ENCODE peak calls at places on chromosomes 3 and 15, in seven cellular contexts. One of them, this sample, is unnamed. For H3K4me1, the result is how much of the 10 kb centered on the place peaks cover.

GRCh38 chr15:32956006-32956405 is 238.2 kb downstream of the GREM1 start:
- DNase-seq in right cardiac atrium: no peak
- DNase-seq in lower lobe of right lung: no peak
- DNase-seq in mesendoderm: peak
- DNase-seq in left lung: no peak
- DNase-seq in iPS DF 6.9: peak
- DNase-seq in CD8-positive, alpha-beta T cell: no peak
- DNase-seq in this sample: peak

GRCh38 chr3:41907330-41908073 is 54.4 kb downstream of the ULK4 start:
- DNase-seq in right cardiac atrium: no peak
- DNase-seq in lower lobe of right lung: no peak
- DNase-seq in mesendoderm: no peak
- DNase-seq in left lung: no peak
- DNase-seq in iPS DF 6.9: no peak
- DNase-seq in CD8-positive, alpha-beta T cell: no peak
- DNase-seq in this sample: no peak

GRCh38 chr3:132174500-132174899 is 139.7 kb upstream of the CPNE4 start:
- DNase-seq in right cardiac atrium: no peak
- DNase-seq in lower lobe of right lung: no peak
- DNase-seq in mesendoderm: no peak
- DNase-seq in left lung: no peak
- DNase-seq in iPS DF 6.9: no peak
- DNase-seq in CD8-positive, alpha-beta T cell: no peak
- DNase-seq in this sample: no peak

GRCh38 chr3:46127503-46127902 is 80.6 kb downstream of the CCR1 start:
- DNase-seq in right cardiac atrium: no peak
- DNase-seq in lower lobe of right lung: no peak
- DNase-seq in mesendoderm: peak
- DNase-seq in left lung: no peak
- DNase-seq in iPS DF 6.9: no peak
- DNase-seq in CD8-positive, alpha-beta T cell: no peak
- DNase-seq in this sample: no peak

GRCh38 chr3:69320867-69321266 is 65.0 kb downstream of the FRMD4B start:
- DNase-seq in right cardiac atrium: peak
- DNase-seq in lower lobe of right lung: no peak
- DNase-seq in mesendoderm: no peak
- DNase-seq in left lung: no peak
- DNase-seq in iPS DF 6.9: no peak
- DNase-seq in CD8-positive, alpha-beta T cell: no peak
- DNase-seq in this sample: no peak

GRCh38 chr15:99708563-99708962 is 24.7 kb downstream of the LYSMD4 start:
- DNase-seq in right cardiac atrium: peak
- DNase-seq in lower lobe of right lung: peak
- DNase-seq in mesendoderm: peak
- DNase-seq in left lung: peak
- DNase-seq in iPS DF 6.9: no peak
- DNase-seq in CD8-positive, alpha-beta T cell: no peak
- DNase-seq in this sample: no peak

GRCh38 chr3:113194747-113195400 is 16.5 kb upstream of the BOC start:
- DNase-seq in right cardiac atrium: no peak
- DNase-seq in lower lobe of right lung: no peak
- DNase-seq in mesendoderm: no peak
- DNase-seq in left lung: no peak
- DNase-seq in iPS DF 6.9: no peak
- DNase-seq in CD8-positive, alpha-beta T cell: no peak
- DNase-seq in this sample: no peak

GRCh38 chr15:67505675-67506572 is 15.0 kb upstream of the C15orf61 start:
- DNase-seq in right cardiac atrium: no peak
- DNase-seq in lower lobe of right lung: no peak
- DNase-seq in mesendoderm: no peak
- DNase-seq in left lung: no peak
- DNase-seq in iPS DF 6.9: no peak
- DNase-seq in CD8-positive, alpha-beta T cell: no peak
- DNase-seq in this sample: no peak

GRCh38 chr15:25710184-25710583 is 152.9 kb downstream of the ATP10A start:
- DNase-seq in right cardiac atrium: peak
- DNase-seq in lower lobe of right lung: peak
- DNase-seq in mesendoderm: peak
- DNase-seq in left lung: peak
- DNase-seq in iPS DF 6.9: no peak
- DNase-seq in CD8-positive, alpha-beta T cell: peak
- DNase-seq in this sample: peak

GRCh38 chr15:83653639-83654378 is at the start of gene ADAMTSL3:
- DNase-seq in right cardiac atrium: peak
- DNase-seq in lower lobe of right lung: peak
- DNase-seq in mesendoderm: peak
- DNase-seq in left lung: peak
- DNase-seq in iPS DF 6.9: peak
- DNase-seq in CD8-positive, alpha-beta T cell: no peak
- DNase-seq in this sample: peak

GRCh38 chr3:43796041-43796596 is 105.4 kb downstream of the ABHD5 start:
- DNase-seq in right cardiac atrium: no peak
- DNase-seq in lower lobe of right lung: no peak
- DNase-seq in mesendoderm: no peak
- DNase-seq in left lung: no peak
- DNase-seq in iPS DF 6.9: no peak
- DNase-seq in CD8-positive, alpha-beta T cell: no peak
- DNase-seq in this sample: no peak

GRCh38 chr3:58532794-58533220 is 4.2 kb downstream of the ACOX2 start:
- DNase-seq in right cardiac atrium: peak
- DNase-seq in lower lobe of right lung: peak
- DNase-seq in mesendoderm: peak
- DNase-seq in left lung: peak
- DNase-seq in iPS DF 6.9: peak
- DNase-seq in CD8-positive, alpha-beta T cell: peak
- DNase-seq in this sample: peak

GRCh38 chr3:141828487-141829284 is 47.8 kb upstream of the ATP1B3 start:
- DNase-seq in right cardiac atrium: peak
- DNase-seq in lower lobe of right lung: peak
- DNase-seq in mesendoderm: no peak
- DNase-seq in left lung: no peak
- DNase-seq in iPS DF 6.9: no peak
- DNase-seq in CD8-positive, alpha-beta T cell: no peak
- DNase-seq in this sample: no peak

GRCh38 chr3:11379238-11379823 is 107.1 kb downstream of the ATG7 start:
- DNase-seq in right cardiac atrium: no peak
- DNase-seq in lower lobe of right lung: no peak
- DNase-seq in mesendoderm: peak
- DNase-seq in left lung: no peak
- DNase-seq in iPS DF 6.9: no peak
- DNase-seq in CD8-positive, alpha-beta T cell: no peak
- DNase-seq in this sample: peak

GRCh38 chr3:172125053-172125452 is 85.7 kb downstream of the FNDC3B start:
- DNase-seq in right cardiac atrium: no peak
- DNase-seq in lower lobe of right lung: no peak
- DNase-seq in mesendoderm: peak
- DNase-seq in left lung: no peak
- DNase-seq in iPS DF 6.9: no peak
- DNase-seq in CD8-positive, alpha-beta T cell: no peak
- DNase-seq in this sample: no peak

GRCh38 chr3:179819379-179819778 is 166.5 kb downstream of the USP13 start:
- DNase-seq in right cardiac atrium: peak
- DNase-seq in lower lobe of right lung: no peak
- DNase-seq in mesendoderm: no peak
- DNase-seq in left lung: no peak
- DNase-seq in iPS DF 6.9: no peak
- DNase-seq in CD8-positive, alpha-beta T cell: no peak
- DNase-seq in this sample: no peak

GRCh38 chr15:40052604-40053003 is 13.6 kb upstream of the SRP14 start:
- DNase-seq in right cardiac atrium: no peak
- DNase-seq in lower lobe of right lung: no peak
- DNase-seq in mesendoderm: no peak
- DNase-seq in left lung: no peak
- DNase-seq in iPS DF 6.9: no peak
- DNase-seq in CD8-positive, alpha-beta T cell: no peak
- DNase-seq in this sample: no peak

GRCh38 chr15:92820233-92821021 is 79.7 kb upstream of the CHD2 start:
- DNase-seq in right cardiac atrium: peak
- DNase-seq in lower lobe of right lung: peak
- DNase-seq in mesendoderm: peak
- DNase-seq in left lung: peak
- DNase-seq in iPS DF 6.9: peak
- DNase-seq in CD8-positive, alpha-beta T cell: peak
- DNase-seq in this sample: peak

GRCh38 chr3:123444744-123445143 is 4.1 kb downstream of the ADCY5 start:
- DNase-seq in right cardiac atrium: no peak
- DNase-seq in lower lobe of right lung: no peak
- DNase-seq in mesendoderm: no peak
- DNase-seq in left lung: no peak
- DNase-seq in iPS DF 6.9: no peak
- DNase-seq in CD8-positive, alpha-beta T cell: no peak
- DNase-seq in this sample: no peak

GRCh38 chr3:179068779-179069530 is 2.7 kb downstream of the ZMAT3 start:
- DNase-seq in right cardiac atrium: no peak
- DNase-seq in lower lobe of right lung: no peak
- DNase-seq in mesendoderm: peak
- DNase-seq in left lung: no peak
- DNase-seq in iPS DF 6.9: no peak
- DNase-seq in CD8-positive, alpha-beta T cell: no peak
- DNase-seq in this sample: peak

GRCh38 chr3:128787256-128788253 is 61.6 kb downstream of the RAB7A start:
- DNase-seq in right cardiac atrium: no peak
- DNase-seq in lower lobe of right lung: no peak
- DNase-seq in mesendoderm: peak
- DNase-seq in left lung: no peak
- DNase-seq in iPS DF 6.9: no peak
- DNase-seq in CD8-positive, alpha-beta T cell: no peak
- DNase-seq in this sample: peak

GRCh38 chr15:31266712-31267111 is 59.9 kb upstream of the KLF13 start:
- DNase-seq in right cardiac atrium: no peak
- DNase-seq in lower lobe of right lung: no peak
- DNase-seq in mesendoderm: no peak
- DNase-seq in left lung: no peak
- DNase-seq in iPS DF 6.9: no peak
- DNase-seq in CD8-positive, alpha-beta T cell: no peak
- DNase-seq in this sample: peak

GRCh38 chr3:50671331-50671730 is 3.4 kb upstream of the DOCK3 start:
- DNase-seq in right cardiac atrium: no peak
- DNase-seq in lower lobe of right lung: no peak
- DNase-seq in mesendoderm: no peak
- DNase-seq in left lung: no peak
- DNase-seq in iPS DF 6.9: no peak
- DNase-seq in CD8-positive, alpha-beta T cell: no peak
- DNase-seq in this sample: peak

GRCh38 chr3:167102071-167102470 is 278.0 kb downstream of the ZBBX start:
- DNase-seq in right cardiac atrium: no peak
- DNase-seq in lower lobe of right lung: no peak
- DNase-seq in mesendoderm: peak
- DNase-seq in left lung: no peak
- DNase-seq in iPS DF 6.9: peak
- DNase-seq in CD8-positive, alpha-beta T cell: no peak
- DNase-seq in this sample: peak

DNA sequence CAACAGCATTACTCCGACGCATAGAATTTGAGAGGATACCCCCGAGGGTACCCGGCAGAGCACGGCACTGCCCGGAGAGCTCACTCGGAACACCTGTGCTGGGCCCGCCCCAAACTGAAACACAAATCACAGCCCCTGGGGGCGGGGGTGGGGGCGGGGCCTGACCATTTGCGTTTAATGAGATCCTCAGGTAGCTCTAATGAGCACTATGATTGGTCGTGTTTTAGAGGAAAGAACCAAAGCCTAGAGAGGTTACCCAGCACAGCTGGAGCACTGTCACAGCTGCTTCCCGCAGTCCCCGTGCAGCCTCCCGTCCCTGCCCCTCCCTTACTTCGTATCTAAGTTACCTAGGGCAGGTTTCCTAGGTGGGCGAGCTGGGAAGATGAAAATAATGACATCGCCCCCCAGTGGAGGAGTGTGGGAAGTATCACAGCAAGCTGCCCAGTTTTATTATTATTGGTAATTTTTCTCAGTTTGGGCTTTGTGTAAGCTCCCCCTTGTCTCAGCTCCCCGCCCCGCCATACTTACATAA is 187.1 kb downstream of the PDE8A start:
- DNase-seq in right cardiac atrium: no peak
- DNase-seq in lower lobe of right lung: peak
- DNase-seq in mesendoderm: peak
- DNase-seq in left lung: peak
- DNase-seq in iPS DF 6.9: peak
- DNase-seq in CD8-positive, alpha-beta T cell: peak
- DNase-seq in this sample: peak
- H3K4me3 ChIP-seq in right cardiac atrium: peak
- H3K4me3 ChIP-seq in lower lobe of right lung: peak
- H3K4me3 ChIP-seq in mesendoderm: no peak
- H3K4me3 ChIP-seq in left lung: peak
- H3K4me3 ChIP-seq in iPS DF 6.9: peak
- H3K4me3 ChIP-seq in CD8-positive, alpha-beta T cell: peak
- H3K4me3 ChIP-seq in this sample: peak

GRCh38 chr3:152260529-152260928 is 8.2 kb upstream of the MBNL1 start:
- DNase-seq in right cardiac atrium: no peak
- DNase-seq in lower lobe of right lung: no peak
- DNase-seq in mesendoderm: no peak
- DNase-seq in left lung: no peak
- DNase-seq in iPS DF 6.9: no peak
- DNase-seq in CD8-positive, alpha-beta T cell: no peak
- DNase-seq in this sample: no peak
- H3K4me1 ChIP-seq in right cardiac atrium: under half
- H3K4me1 ChIP-seq in lower lobe of right lung: under half
- H3K4me1 ChIP-seq in mesendoderm: under half
- H3K4me1 ChIP-seq in left lung: under half
- H3K4me1 ChIP-seq in iPS DF 6.9: under half
- H3K4me1 ChIP-seq in CD8-positive, alpha-beta T cell: half or more
- H3K4me1 ChIP-seq in this sample: under half

DNA sequence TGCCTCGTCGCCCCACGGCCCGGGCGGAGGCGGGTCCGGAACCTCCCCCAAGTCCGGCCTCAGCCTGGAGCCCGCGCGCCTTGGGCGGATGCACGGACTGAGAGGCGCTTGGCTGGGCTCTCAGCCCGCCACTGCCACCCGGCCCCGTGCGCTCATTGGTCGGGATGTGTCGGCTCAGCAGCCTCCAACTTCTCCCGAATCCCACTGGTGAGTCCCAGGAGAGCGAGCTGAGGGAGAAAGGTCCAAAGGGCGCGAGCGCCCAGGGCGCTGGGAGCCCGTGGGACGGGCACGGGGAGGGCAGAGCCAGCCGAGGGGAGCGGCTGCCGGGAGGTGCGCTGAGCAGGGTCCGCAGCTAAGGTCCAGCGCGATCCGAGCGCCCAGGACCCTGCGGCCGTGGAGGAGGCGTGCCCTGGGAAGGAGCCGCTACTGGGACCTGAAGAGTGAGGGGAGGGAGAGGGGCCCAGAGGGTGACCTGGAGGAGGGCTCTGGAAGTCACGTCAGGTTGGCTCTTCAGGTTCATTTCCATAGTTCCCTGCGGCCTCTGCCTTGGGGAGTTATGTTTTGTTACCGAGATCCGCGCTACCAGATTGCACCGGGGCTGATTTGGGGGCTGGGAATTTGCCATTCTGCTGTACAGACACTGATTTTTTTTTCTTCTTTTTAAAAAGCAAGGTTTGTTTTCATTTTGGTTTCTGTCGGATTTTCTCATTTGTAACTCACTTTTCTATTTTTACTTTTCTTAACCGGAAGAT is at the start of gene MME:
- DNase-seq in right cardiac atrium: peak
- DNase-seq in lower lobe of right lung: peak
- DNase-seq in mesendoderm: peak
- DNase-seq in left lung: peak
- DNase-seq in iPS DF 6.9: peak
- DNase-seq in CD8-positive, alpha-beta T cell: no peak
- DNase-seq in this sample: peak
- H3K4me3 ChIP-seq in right cardiac atrium: peak
- H3K4me3 ChIP-seq in lower lobe of right lung: peak
- H3K4me3 ChIP-seq in mesendoderm: peak
- H3K4me3 ChIP-seq in left lung: peak
- H3K4me3 ChIP-seq in iPS DF 6.9: peak
- H3K4me3 ChIP-seq in CD8-positive, alpha-beta T cell: no peak
- H3K4me3 ChIP-seq in this sample: peak

GRCh38 chr15:45642203-45642932 is 7.5 kb downstream of the SQOR start:
- DNase-seq in right cardiac atrium: peak
- DNase-seq in lower lobe of right lung: no peak
- DNase-seq in mesendoderm: peak
- DNase-seq in left lung: no peak
- DNase-seq in iPS DF 6.9: no peak
- DNase-seq in CD8-positive, alpha-beta T cell: no peak
- DNase-seq in this sample: no peak
- H3K4me1 ChIP-seq in right cardiac atrium: under half
- H3K4me1 ChIP-seq in lower lobe of right lung: half or more
- H3K4me1 ChIP-seq in mesendoderm: under half
- H3K4me1 ChIP-seq in left lung: under half
- H3K4me1 ChIP-seq in iPS DF 6.9: under half
- H3K4me1 ChIP-seq in CD8-positive, alpha-beta T cell: under half
- H3K4me1 ChIP-seq in this sample: under half

This sample was measured in endodermal cell.